ENCODE peak calls at places on chromosome 1, in seven cellular contexts. N, E, L, K, F, Z and C are unnamed samples.

GRCh38 chr1:232306269-232306911 is 323.5 kb downstream of the SIPA1L2 start:
- DNase-seq in F (peak; percentile 61), Z (no peak), N (peak; percentile 30), E (peak; percentile 76), K (peak; percentile 53), L (peak; percentile 82), C (peak; percentile 37)

GRCh38 chr1:221239911-221240310 is 360.7 kb downstream of the HLX start:
- DNase-seq in E (no peak), N (no peak), L (no peak), F (no peak), K (no peak), Z (no peak), C (peak; percentile 89)

GRCh38 chr1:118074101-118074500 is 110.9 kb downstream of the SPAG17 start:
- DNase-seq in K (no peak), Z (no peak), E (no peak), N (no peak), L (no peak), F (no peak), C (no peak)

GRCh38 chr1:53391982-53392381 is 64.1 kb upstream of the LRP8 start:
- DNase-seq in E (no peak), F (no peak), Z (no peak), N (no peak), K (no peak), L (no peak), C (no peak)

GRCh38 chr1:220876511-220877347 is 2.5 kb upstream of the HLX start:
- DNase-seq in Z (peak; percentile 59), K (no peak), E (no peak), N (no peak), L (no peak), F (peak; percentile 63), C (no peak)

GRCh38 chr1:220734571-220735326 is 13.4 kb upstream of the MTARC2 start:
- DNase-seq in E (no peak), Z (peak; percentile 85), N (no peak), K (peak; percentile 58), L (no peak), F (no peak), C (peak; percentile 93)

GRCh38 chr1:148374101-148374500 is 109.0 kb downstream of the PPIAL4G start:
- DNase-seq in F (no peak), Z (no peak), N (no peak), L (no peak), E (no peak), K (no peak), C (peak; percentile 71)

GRCh38 chr1:81978945-81979344 is 178.2 kb downstream of the ADGRL2 start:
- DNase-seq in E (no peak), Z (peak; percentile 19), N (no peak), K (no peak), L (no peak), F (no peak), C (no peak)

GRCh38 chr1:113042336-113043143 is 30.5 kb upstream of the LRIG2 start:
- DNase-seq in N (peak; percentile 66), F (peak; percentile 77), E (peak; percentile 77), K (peak; percentile 83), L (peak; percentile 60), Z (peak; percentile 89), C (peak; percentile 90)

GRCh38 chr1:119188926-119189325 is 48.5 kb upstream of the WARS2 start:
- DNase-seq in E (no peak), Z (peak; percentile 53), F (no peak), L (no peak), N (no peak), K (no peak), C (no peak)

GRCh38 chr1:228110536-228110935 is 1.4 kb upstream of the MRPL55 start:
- DNase-seq in L (no peak), N (no peak), E (no peak), K (no peak), F (no peak), Z (no peak), C (no peak)
- H3K4me3 ChIP-seq in L (no peak overlapping the region), N (peak overlapping the region; percentile 71), E (peak overlapping the region; percentile 88), K (no peak overlapping the region), F (peak overlapping the region; percentile 78), Z (no peak overlapping the region), C (no peak overlapping the region)

GRCh38 chr1:61641171-61641570 is 83.8 kb downstream of the TM2D1 start:
- DNase-seq in N (peak; percentile 21), F (no peak), L (no peak), Z (no peak), K (no peak), E (no peak), C (no peak)
- H3K4me3 ChIP-seq in N (peak overlapping the region; percentile 29), F (peak overlapping the region; percentile 40), L (no peak overlapping the region), Z (no peak overlapping the region), K (no peak overlapping the region), E (peak overlapping the region; percentile 12), C (no peak overlapping the region)

GRCh38 chr1:179745131-179745611 is 2.1 kb downstream of the FAM163A start:
- DNase-seq in N (no peak), Z (no peak), L (no peak), K (no peak), F (no peak), E (no peak), C (no peak)

GRCh38 chr1:179748772-179749171 is 5.7 kb downstream of the FAM163A start:
- DNase-seq in E (no peak), N (no peak), Z (no peak), L (no peak), F (no peak), K (no peak), C (no peak)

GRCh38 chr1:179750630-179751029 is 7.5 kb downstream of the FAM163A start:
- DNase-seq in N (no peak), Z (no peak), K (no peak), L (no peak), E (no peak), F (no peak), C (no peak)

GRCh38 chr1:179745743-179746142 is 2.7 kb downstream of the FAM163A start:
- DNase-seq in L (no peak), E (no peak), Z (no peak), N (no peak), K (no peak), F (no peak), C (no peak)

GRCh38 chr1:179747611-179748010 is 4.5 kb downstream of the FAM163A start:
- DNase-seq in K (no peak), Z (no peak), N (no peak), L (no peak), F (no peak), E (no peak), C (no peak)
- H3K4me3 ChIP-seq in K (no peak overlapping the region), Z (no peak overlapping the region), N (no peak overlapping the region), L (no peak overlapping the region), F (no peak overlapping the region), E (no peak overlapping the region), C (no peak overlapping the region)

DNA sequence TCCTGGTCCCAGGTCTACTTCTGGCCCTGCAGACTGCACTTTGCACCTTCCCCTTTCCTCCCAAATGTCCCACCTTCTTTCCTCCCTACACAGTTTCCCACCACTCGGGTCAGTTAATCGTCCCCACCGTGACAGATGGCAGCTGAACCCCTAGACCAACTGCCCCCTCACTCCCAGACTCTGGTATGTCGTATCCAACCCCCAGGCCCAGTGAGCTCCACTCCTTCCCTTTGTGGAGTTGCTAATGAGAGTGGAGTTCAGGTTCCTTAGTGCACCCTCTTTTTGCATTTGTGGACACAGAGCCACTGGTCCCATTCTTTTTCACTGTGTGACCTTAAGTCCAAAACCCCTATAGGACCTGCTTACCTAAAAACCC is 1.8 kb downstream of the MAN1C1 start:
- DNase-seq in E (no peak), N (no peak), F (no peak), L (no peak), Z (no peak), K (no peak), C (no peak)
- H3K4me3 ChIP-seq in E (peak overlapping the region; percentile 96), N (peak overlapping the region; percentile 68), F (peak overlapping the region; percentile 70), L (no peak overlapping the region), Z (no peak overlapping the region), K (peak overlapping the region; percentile 53), C (no peak overlapping the region)